ENCODE peak calls at places on chromosomes 12 and 14, in five cellular contexts. G, Y, A, X and M are unnamed samples.

GRCh38 chr12:28137414-28137813 is 52.8 kb upstream of the CCDC91 start:
- DNase-seq in G (no peak), Y (no peak), A (no peak), X (no peak), M (no peak)

GRCh38 chr12:122726056-122726558 is 4.5 kb downstream of the HCAR1 start:
- DNase-seq in G (no peak), Y (peak; percentile 22), A (no peak), X (peak; percentile 24), M (no peak)

GRCh38 chr14:68349900-68350323 is 443.0 kb downstream of the ZFP36L1 start:
- DNase-seq in G (no peak), Y (no peak), A (no peak), X (peak; percentile 51), M (no peak)

GRCh38 chr12:58393152-58393551 is 451.8 kb downstream of the ATP23 start:
- DNase-seq in G (no peak), Y (no peak), A (no peak), X (no peak), M (no peak)

GRCh38 chr14:56630707-56631106 is 51.1 kb downstream of the TMEM260 start:
- DNase-seq in G (no peak), Y (no peak), A (no peak), X (no peak), M (no peak)

GRCh38 chr14:33839193-33840076 is 111.4 kb downstream of the EGLN3 start:
- DNase-seq in G (no peak), Y (peak; percentile 31), A (peak; percentile 67), X (peak; percentile 42), M (peak; percentile 42)

GRCh38 chr12:29794869-29795268 is 11.1 kb upstream of the TMTC1 start:
- DNase-seq in G (no peak), Y (no peak), A (no peak), X (no peak), M (no peak)

GRCh38 chr12:116878567-116879508 is 2.4 kb downstream of the HRK start:
- DNase-seq in G (no peak), Y (no peak), A (no peak), X (no peak), M (no peak)

GRCh38 chr14:35122696-35123387 is 490 bp downstream of the PRORP start:
- DNase-seq in G (no peak), Y (no peak), A (no peak), X (no peak), M (no peak)

GRCh38 chr14:21092147-21093011 is 6.1 kb downstream of the ZNF219 start:
- DNase-seq in G (no peak), Y (peak; percentile 40), A (peak; percentile 80), X (peak; percentile 83), M (peak; percentile 89)

GRCh38 chr14:64763801-64764511 is 59.7 kb downstream of the PLEKHG3 start:
- DNase-seq in G (no peak), Y (no peak), A (no peak), X (peak; percentile 65), M (no peak)

GRCh38 chr12:120902846-120903381 is 1.2 kb downstream of the SPPL3 start:
- DNase-seq in G (no peak), Y (no peak), A (no peak), X (no peak), M (no peak)

GRCh38 chr12:120905856-120906384 is 1.8 kb upstream of the SPPL3 start:
- DNase-seq in G (no peak), Y (no peak), A (no peak), X (no peak), M (no peak)

GRCh38 chr12:120901818-120902217 is 2.3 kb downstream of the SPPL3 start:
- DNase-seq in G (no peak), Y (no peak), A (no peak), X (no peak), M (no peak)

GRCh38 chr12:120903818-120904773 is at the start of gene SPPL3:
- DNase-seq in G (peak; percentile 62), Y (peak; percentile 58), A (peak; percentile 93), X (peak; percentile 89), M (peak; percentile 92)

GRCh38 chr12:120903382-120903817 is 758 bp downstream of the SPPL3 start:
- DNase-seq in G (no peak), Y (no peak), A (peak; percentile 64), X (peak; percentile 40), M (peak; percentile 73)
- H3K4me1 ChIP-seq in G (peaks cover 30% of the 10 kb centered on the region), Y (peaks cover 33% of the 10 kb centered on the region), A (peaks cover 39% of the 10 kb centered on the region), X (peaks cover 12% of the 10 kb centered on the region), M (peaks cover 6% of the 10 kb centered on the region)

GRCh38 chr12:25972783-25973182 is 14.3 kb downstream of the RASSF8 start:
- DNase-seq in G (no peak), Y (no peak), A (no peak), X (no peak), M (no peak)
- H3K4me3 ChIP-seq in G (no peak overlapping the region), Y (no peak overlapping the region), A (no peak overlapping the region), X (no peak overlapping the region), M (no peak overlapping the region)

DNA sequence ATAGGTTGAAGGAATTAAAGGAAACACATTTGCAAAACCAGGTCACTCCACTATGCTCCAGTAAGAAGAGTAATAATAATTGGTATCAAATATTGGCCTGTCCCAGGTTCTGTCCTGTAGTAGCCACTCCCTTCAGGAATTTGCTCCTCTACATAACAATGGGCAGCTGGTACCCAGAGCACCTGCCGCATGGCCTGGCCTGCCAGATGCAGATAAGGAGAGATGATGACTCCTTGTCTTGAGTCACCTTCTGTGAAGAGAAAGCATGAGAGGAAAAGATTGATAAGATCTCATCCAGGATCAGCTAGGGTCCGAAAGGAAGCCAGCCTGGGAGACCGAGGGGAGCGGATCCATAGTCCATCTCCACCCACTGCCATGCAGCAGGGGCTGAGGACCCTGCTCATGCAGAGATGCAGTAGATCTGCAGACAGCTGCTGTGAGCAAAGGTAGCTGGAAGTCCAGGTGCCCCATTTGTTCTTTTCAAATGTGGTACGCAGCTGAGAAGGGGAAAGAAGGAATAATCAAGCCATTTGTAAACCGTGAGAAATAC is 24.3 kb downstream of the VCPKMT start:
- DNase-seq in G (no peak), Y (no peak), A (no peak), X (no peak), M (no peak)
- H3K4me1 ChIP-seq in G (no peaks in the 10 kb centered on the region), Y (no peaks in the 10 kb centered on the region), A (no peaks in the 10 kb centered on the region), X (no peaks in the 10 kb centered on the region), M (no peaks in the 10 kb centered on the region)

GRCh38 chr14:99191663-99192621 is 80.1 kb downstream of the BCL11B start:
- DNase-seq in G (no peak), Y (no peak), A (peak; percentile 67), X (no peak), M (peak; percentile 53)
- H3K4me3 ChIP-seq in G (peak overlapping the region; percentile 51), Y (no peak overlapping the region), A (peak overlapping the region; percentile 48), X (no peak overlapping the region), M (no peak overlapping the region)

GRCh38 chr12:2074792-2075191 is 22.0 kb downstream of the CACNA1C start:
- DNase-seq in G (no peak), Y (no peak), A (no peak), X (no peak), M (no peak)

GRCh38 chr12:2080604-2081003 is 27.8 kb downstream of the CACNA1C start:
- DNase-seq in G (no peak), Y (no peak), A (no peak), X (no peak), M (no peak)

GRCh38 chr12:2076728-2077127 is 23.9 kb downstream of the CACNA1C start:
- DNase-seq in G (no peak), Y (no peak), A (no peak), X (no peak), M (no peak)

GRCh38 chr12:2075558-2076195 is 22.9 kb downstream of the CACNA1C start:
- DNase-seq in G (peak; percentile 49), Y (no peak), A (peak; percentile 73), X (no peak), M (no peak)

DNA sequence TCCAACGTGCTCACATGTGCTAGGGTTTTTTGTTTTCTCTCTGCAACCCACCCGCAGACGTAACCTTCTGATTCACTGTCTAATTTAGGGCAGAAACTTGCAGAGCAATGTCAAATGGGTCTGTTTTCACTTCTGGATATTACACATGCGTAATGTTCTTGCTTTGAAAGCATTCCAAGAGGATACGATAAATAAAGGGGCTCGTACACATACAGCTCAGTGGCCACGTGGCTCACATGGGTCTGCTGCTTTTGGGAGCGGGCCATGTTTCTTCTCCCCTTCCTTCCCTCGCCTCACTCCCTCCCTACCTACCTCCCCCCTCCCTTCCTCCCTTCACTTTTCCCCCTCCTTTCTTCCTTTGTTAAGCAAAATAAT is 23.4 kb downstream of the CACNA1C start:
- DNase-seq in G (no peak), Y (no peak), A (no peak), X (no peak), M (no peak)
- H3K4me1 ChIP-seq in G (peaks cover 44% of the 10 kb centered on the region), Y (no peaks in the 10 kb centered on the region), A (peaks cover 34% of the 10 kb centered on the region), X (no peaks in the 10 kb centered on the region), M (peaks cover 16% of the 10 kb centered on the region)

GRCh38 chr12:51009038-51009437 is 17.1 kb downstream of the SLC11A2 start:
- DNase-seq in G (peak; percentile 51), Y (no peak), A (peak; percentile 41), X (no peak), M (peak; percentile 67)
- H3K4me3 ChIP-seq in G (no peak overlapping the region), Y (no peak overlapping the region), A (no peak overlapping the region), X (no peak overlapping the region), M (no peak overlapping the region)

DNA sequence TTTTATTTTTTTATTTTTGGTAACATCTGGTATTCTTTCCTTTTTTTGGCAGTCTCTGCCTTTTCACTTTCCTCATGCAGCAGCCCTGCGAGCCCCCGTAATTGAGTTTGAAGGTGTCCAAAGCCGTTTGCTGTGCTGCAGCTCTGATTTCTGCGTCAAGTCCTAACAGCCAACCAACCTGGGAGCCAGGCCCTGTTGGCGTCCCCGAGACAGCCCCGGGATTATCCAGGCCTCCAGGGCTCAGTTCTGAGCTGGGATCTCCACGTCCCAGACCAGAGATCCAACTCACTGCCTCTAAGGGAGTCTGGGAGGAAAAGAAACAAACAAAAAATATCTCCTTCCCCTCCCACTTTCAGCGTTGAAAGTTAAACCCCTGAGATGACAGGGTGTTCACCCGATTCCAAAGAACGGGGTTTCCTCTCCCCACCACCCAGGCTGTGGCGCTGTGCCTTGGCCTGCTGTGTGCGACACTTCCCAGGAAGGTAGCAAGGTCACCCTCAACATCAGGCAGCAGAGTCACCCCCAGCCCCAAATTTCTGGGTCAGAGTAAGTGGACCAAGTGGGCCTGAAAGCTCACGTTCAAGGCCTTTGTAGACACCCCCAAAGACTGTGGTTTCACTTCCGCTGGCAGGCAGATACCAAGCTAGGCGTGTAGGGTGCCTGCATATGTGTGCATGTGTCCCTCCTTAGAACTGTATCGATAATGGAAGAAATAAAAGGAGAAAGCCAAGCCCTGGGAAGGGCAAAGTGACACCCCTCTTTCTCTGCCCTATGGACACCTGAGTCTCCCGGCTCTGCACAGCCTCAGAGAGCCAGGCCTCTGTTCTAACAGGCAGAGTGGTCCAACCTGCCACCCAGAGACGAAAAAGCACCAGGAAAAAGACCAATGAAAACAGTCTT is 11.1 kb downstream of the BCL11B start:
- DNase-seq in G (no peak), Y (no peak), A (no peak), X (no peak), M (no peak)
- H3K4me1 ChIP-seq in G (no peaks in the 10 kb centered on the region), Y (no peaks in the 10 kb centered on the region), A (no peaks in the 10 kb centered on the region), X (no peaks in the 10 kb centered on the region), M (no peaks in the 10 kb centered on the region)

GRCh38 chr12:6921996-6922935 is 5.5 kb upstream of the ATN1 start:
- DNase-seq in G (no peak), Y (no peak), A (no peak), X (no peak), M (no peak)
- H3K4me3 ChIP-seq in G (no peak overlapping the region), Y (no peak overlapping the region), A (no peak overlapping the region), X (no peak overlapping the region), M (no peak overlapping the region)